ENCODE peak calls at places on chromosome X, in nine cellular contexts. One of them, this sample, is unnamed.

GRCh38 chrX:134933911-134934310 is 56.9 kb upstream of the SMIM10 start:
- DNase-seq in body of pancreas: no peak
- DNase-seq in spleen: no peak
- DNase-seq in stomach: no peak
- DNase-seq in HepG2: no peak
- DNase-seq in transverse colon: no peak
- DNase-seq in heart left ventricle: peak
- DNase-seq in H1: no peak
- DNase-seq in uterus: no peak
- DNase-seq in this sample: no peak

GRCh38 chrX:31546130-31546529 is 474.3 kb upstream of the FTHL17 start:
- DNase-seq in body of pancreas: peak
- DNase-seq in spleen: no peak
- DNase-seq in stomach: no peak
- DNase-seq in HepG2: no peak
- DNase-seq in transverse colon: no peak
- DNase-seq in heart left ventricle: no peak
- DNase-seq in H1: no peak
- DNase-seq in uterus: no peak
- DNase-seq in this sample: no peak

GRCh38 chrX:150052226-150052625 is 113.9 kb upstream of the EOLA2 start:
- DNase-seq in body of pancreas: no peak
- DNase-seq in spleen: no peak
- DNase-seq in stomach: no peak
- DNase-seq in HepG2: no peak
- DNase-seq in transverse colon: no peak
- DNase-seq in heart left ventricle: no peak
- DNase-seq in H1: no peak
- DNase-seq in uterus: no peak
- DNase-seq in this sample: no peak

GRCh38 chrX:107549504-107549903 is 78.8 kb upstream of the PRPS1 start:
- DNase-seq in body of pancreas: no peak
- DNase-seq in spleen: no peak
- DNase-seq in stomach: no peak
- DNase-seq in HepG2: no peak
- DNase-seq in transverse colon: no peak
- DNase-seq in heart left ventricle: no peak
- DNase-seq in H1: no peak
- DNase-seq in uterus: no peak
- DNase-seq in this sample: no peak

GRCh38 chrX:69120476-69120875 is 44.8 kb downstream of the PJA1 start:
- DNase-seq in body of pancreas: no peak
- DNase-seq in spleen: no peak
- DNase-seq in stomach: no peak
- DNase-seq in HepG2: no peak
- DNase-seq in transverse colon: no peak
- DNase-seq in heart left ventricle: no peak
- DNase-seq in H1: no peak
- DNase-seq in uterus: no peak
- DNase-seq in this sample: no peak

GRCh38 chrX:50920132-50920531 is 9.6 kb downstream of the BMP15 start:
- DNase-seq in body of pancreas: no peak
- DNase-seq in spleen: no peak
- DNase-seq in stomach: no peak
- DNase-seq in HepG2: peak
- DNase-seq in transverse colon: no peak
- DNase-seq in heart left ventricle: no peak
- DNase-seq in H1: no peak
- DNase-seq in uterus: no peak
- DNase-seq in this sample: no peak

GRCh38 chrX:11040976-11041375 is 70.2 kb upstream of the HCCS start:
- DNase-seq in body of pancreas: no peak
- DNase-seq in spleen: no peak
- DNase-seq in stomach: no peak
- DNase-seq in HepG2: no peak
- DNase-seq in transverse colon: no peak
- DNase-seq in heart left ventricle: no peak
- DNase-seq in H1: no peak
- DNase-seq in uterus: no peak
- DNase-seq in this sample: no peak

GRCh38 chrX:7204619-7205018 is 56.7 kb upstream of the PUDP start:
- DNase-seq in body of pancreas: no peak
- DNase-seq in spleen: no peak
- DNase-seq in stomach: no peak
- DNase-seq in HepG2: no peak
- DNase-seq in transverse colon: no peak
- DNase-seq in heart left ventricle: no peak
- DNase-seq in H1: no peak
- DNase-seq in uterus: no peak
- DNase-seq in this sample: no peak

GRCh38 chrX:48737940-48738339 is 23.6 kb upstream of the GLOD5 start:
- DNase-seq in body of pancreas: no peak
- DNase-seq in spleen: no peak
- DNase-seq in stomach: no peak
- DNase-seq in HepG2: no peak
- DNase-seq in transverse colon: no peak
- DNase-seq in heart left ventricle: no peak
- DNase-seq in H1: no peak
- DNase-seq in uterus: no peak
- DNase-seq in this sample: no peak

GRCh38 chrX:48741834-48742233 is 19.7 kb upstream of the GLOD5 start:
- DNase-seq in body of pancreas: no peak
- DNase-seq in spleen: no peak
- DNase-seq in stomach: no peak
- DNase-seq in HepG2: no peak
- DNase-seq in transverse colon: no peak
- DNase-seq in heart left ventricle: no peak
- DNase-seq in H1: no peak
- DNase-seq in uterus: no peak
- DNase-seq in this sample: no peak

GRCh38 chrX:48736878-48737212 is 24.7 kb upstream of the GLOD5 start:
- DNase-seq in body of pancreas: no peak
- DNase-seq in spleen: no peak
- DNase-seq in stomach: no peak
- DNase-seq in HepG2: no peak
- DNase-seq in transverse colon: no peak
- DNase-seq in heart left ventricle: no peak
- DNase-seq in H1: no peak
- DNase-seq in uterus: no peak
- DNase-seq in this sample: no peak

GRCh38 chrX:48736303-48736702 is 25.2 kb upstream of the GLOD5 start:
- DNase-seq in body of pancreas: no peak
- DNase-seq in spleen: no peak
- DNase-seq in stomach: no peak
- DNase-seq in HepG2: no peak
- DNase-seq in transverse colon: no peak
- DNase-seq in heart left ventricle: no peak
- DNase-seq in H1: no peak
- DNase-seq in uterus: no peak
- DNase-seq in this sample: no peak

DNA sequence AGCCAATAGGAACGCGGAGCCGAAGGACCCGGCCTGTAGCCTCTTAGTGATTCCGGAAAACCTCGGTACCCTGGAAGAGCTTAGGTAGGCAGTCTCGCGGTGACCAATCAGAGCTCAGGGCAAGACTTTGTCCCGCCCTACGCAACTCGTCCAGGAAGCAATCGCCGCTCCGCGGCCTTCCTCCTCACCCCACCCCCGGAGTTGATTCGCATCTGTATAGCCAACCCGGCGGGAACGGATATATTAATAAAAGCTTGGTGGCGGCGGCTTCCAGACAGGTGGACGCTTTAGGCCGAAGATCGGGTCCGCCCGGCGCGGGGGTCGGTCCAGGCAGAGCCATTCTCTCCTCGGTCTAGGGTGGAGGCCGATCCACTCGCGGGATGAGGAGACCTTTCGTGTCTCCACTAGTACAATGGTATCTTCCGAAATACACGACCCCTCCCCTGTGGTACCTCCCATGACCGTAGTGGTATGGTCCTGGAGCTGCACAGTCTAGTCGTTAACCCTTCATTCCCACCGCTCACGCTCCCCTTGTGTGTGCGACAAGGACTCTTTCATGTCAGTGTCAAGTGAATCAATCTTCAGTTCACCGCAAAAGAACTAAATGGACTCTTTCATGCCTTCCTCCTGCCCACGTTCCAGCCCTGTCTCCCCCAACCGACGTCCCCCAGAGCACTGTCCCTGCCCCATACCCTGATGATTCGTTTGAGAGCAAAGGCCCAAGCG is 24.2 kb upstream of the GLOD5 start:
- DNase-seq in body of pancreas: peak
- DNase-seq in spleen: peak
- DNase-seq in stomach: peak
- DNase-seq in HepG2: peak
- DNase-seq in transverse colon: peak
- DNase-seq in heart left ventricle: peak
- DNase-seq in H1: peak
- DNase-seq in uterus: peak
- DNase-seq in this sample: peak
- TF ChIP-seq POLR2A in body of pancreas: peak
- TF ChIP-seq POLR2A in spleen: peak
- TF ChIP-seq POLR2A in stomach: no peak
- TF ChIP-seq POLR2A in HepG2: peak
- TF ChIP-seq POLR2A in transverse colon: peak
- TF ChIP-seq POLR2A in heart left ventricle: no peak
- TF ChIP-seq POLR2A in H1: peak
- TF ChIP-seq POLR2A in uterus: peak
- TF ChIP-seq POLR2A in this sample: peak

DNA sequence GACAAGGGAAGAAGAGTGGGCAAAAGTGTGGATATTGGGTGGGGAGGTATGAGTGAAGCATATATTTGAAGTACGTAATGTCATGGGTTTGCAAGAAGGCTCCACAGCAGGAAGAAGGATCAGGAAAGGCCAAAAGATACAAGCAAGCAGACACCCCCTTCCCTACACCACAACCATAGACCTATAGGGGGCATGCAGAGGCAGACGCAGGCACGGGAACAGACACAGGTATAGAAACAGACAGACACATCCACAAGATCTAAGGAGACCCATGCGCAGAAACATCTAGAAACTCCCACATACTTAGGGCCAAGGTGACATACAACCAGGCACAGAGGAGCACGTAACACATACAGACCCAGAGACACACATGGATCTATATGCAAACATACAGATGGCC is 14.3 kb downstream of the FGD1 start:
- DNase-seq in body of pancreas: no peak
- DNase-seq in spleen: no peak
- DNase-seq in stomach: no peak
- DNase-seq in HepG2: no peak
- DNase-seq in transverse colon: no peak
- DNase-seq in heart left ventricle: no peak
- DNase-seq in H1: no peak
- DNase-seq in uterus: no peak
- DNase-seq in this sample: no peak
- TF ChIP-seq POLR2A in body of pancreas: no peak
- TF ChIP-seq POLR2A in spleen: no peak
- TF ChIP-seq POLR2A in stomach: no peak
- TF ChIP-seq POLR2A in HepG2: no peak
- TF ChIP-seq POLR2A in transverse colon: no peak
- TF ChIP-seq POLR2A in heart left ventricle: no peak
- TF ChIP-seq POLR2A in H1: no peak
- TF ChIP-seq POLR2A in uterus: no peak
- TF ChIP-seq POLR2A in this sample: no peak

DNA sequence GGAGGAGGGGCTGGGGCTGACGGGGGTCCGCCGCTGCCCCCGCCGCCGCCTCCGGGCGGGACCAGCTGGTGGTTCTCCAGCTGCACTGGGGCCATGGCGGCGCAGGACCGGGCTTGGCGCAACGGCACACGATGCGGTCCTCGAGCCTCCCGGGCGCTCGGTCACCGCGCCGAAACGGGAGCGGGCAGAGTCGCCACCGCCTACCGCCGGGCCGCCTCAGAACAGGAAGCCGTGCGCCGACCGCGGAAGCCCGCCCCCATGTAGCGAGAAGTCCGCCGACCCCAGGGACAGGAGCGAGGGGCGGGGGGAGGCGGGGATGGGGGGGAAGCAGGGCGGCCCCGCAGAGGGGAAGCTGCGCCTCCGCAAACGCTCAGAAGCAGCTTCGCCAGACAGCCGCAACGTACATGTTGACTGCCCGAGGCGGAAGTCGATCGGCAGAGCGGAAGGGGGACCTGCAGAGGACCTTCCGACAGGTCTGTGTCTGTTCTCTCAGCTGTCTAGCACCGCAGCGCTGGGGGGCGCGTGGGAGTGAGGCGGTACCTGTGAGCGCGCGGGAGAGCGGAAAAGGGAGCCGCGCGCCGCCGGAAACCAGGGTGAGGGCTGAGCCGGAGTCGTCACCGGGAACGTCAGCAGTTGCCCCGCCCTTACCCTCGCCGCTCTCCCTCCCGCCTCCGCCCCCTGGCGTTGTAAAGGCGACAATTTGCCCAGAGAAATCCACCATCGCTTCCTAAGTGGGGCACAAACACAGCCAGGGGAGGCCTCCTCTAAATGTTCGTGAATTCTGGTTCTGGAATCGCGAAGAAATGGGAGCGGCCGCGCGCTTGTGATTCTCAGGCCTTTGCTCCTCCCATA is at the start of gene MED14:
- DNase-seq in body of pancreas: peak
- DNase-seq in spleen: peak
- DNase-seq in stomach: peak
- DNase-seq in HepG2: peak
- DNase-seq in transverse colon: peak
- DNase-seq in heart left ventricle: peak
- DNase-seq in H1: peak
- DNase-seq in uterus: peak
- DNase-seq in this sample: peak
- TF ChIP-seq POLR2A in body of pancreas: peak
- TF ChIP-seq POLR2A in spleen: no peak
- TF ChIP-seq POLR2A in stomach: no peak
- TF ChIP-seq POLR2A in HepG2: peak
- TF ChIP-seq POLR2A in transverse colon: peak
- TF ChIP-seq POLR2A in heart left ventricle: no peak
- TF ChIP-seq POLR2A in H1: no peak
- TF ChIP-seq POLR2A in uterus: peak
- TF ChIP-seq POLR2A in this sample: peak

GRCh38 chrX:130121505-130121800 is 11.2 kb upstream of the ELF4 start:
- DNase-seq in body of pancreas: no peak
- DNase-seq in spleen: no peak
- DNase-seq in stomach: no peak
- DNase-seq in HepG2: no peak
- DNase-seq in transverse colon: no peak
- DNase-seq in heart left ventricle: no peak
- DNase-seq in H1: no peak
- DNase-seq in uterus: no peak
- DNase-seq in this sample: no peak

GRCh38 chrX:130118396-130118795 is 8.1 kb upstream of the ELF4 start:
- DNase-seq in body of pancreas: no peak
- DNase-seq in spleen: no peak
- DNase-seq in stomach: no peak
- DNase-seq in HepG2: no peak
- DNase-seq in transverse colon: no peak
- DNase-seq in heart left ventricle: no peak
- DNase-seq in H1: no peak
- DNase-seq in uterus: peak
- DNase-seq in this sample: no peak

GRCh38 chrX:130120321-130120731 is 10.0 kb upstream of the ELF4 start:
- DNase-seq in body of pancreas: no peak
- DNase-seq in spleen: no peak
- DNase-seq in stomach: no peak
- DNase-seq in HepG2: no peak
- DNase-seq in transverse colon: no peak
- DNase-seq in heart left ventricle: peak
- DNase-seq in H1: no peak
- DNase-seq in uterus: no peak
- DNase-seq in this sample: no peak

GRCh38 chrX:130118941-130119640 is 8.8 kb upstream of the ELF4 start:
- DNase-seq in body of pancreas: no peak
- DNase-seq in spleen: no peak
- DNase-seq in stomach: no peak
- DNase-seq in HepG2: no peak
- DNase-seq in transverse colon: no peak
- DNase-seq in heart left ventricle: no peak
- DNase-seq in H1: no peak
- DNase-seq in uterus: no peak
- DNase-seq in this sample: no peak

DNA sequence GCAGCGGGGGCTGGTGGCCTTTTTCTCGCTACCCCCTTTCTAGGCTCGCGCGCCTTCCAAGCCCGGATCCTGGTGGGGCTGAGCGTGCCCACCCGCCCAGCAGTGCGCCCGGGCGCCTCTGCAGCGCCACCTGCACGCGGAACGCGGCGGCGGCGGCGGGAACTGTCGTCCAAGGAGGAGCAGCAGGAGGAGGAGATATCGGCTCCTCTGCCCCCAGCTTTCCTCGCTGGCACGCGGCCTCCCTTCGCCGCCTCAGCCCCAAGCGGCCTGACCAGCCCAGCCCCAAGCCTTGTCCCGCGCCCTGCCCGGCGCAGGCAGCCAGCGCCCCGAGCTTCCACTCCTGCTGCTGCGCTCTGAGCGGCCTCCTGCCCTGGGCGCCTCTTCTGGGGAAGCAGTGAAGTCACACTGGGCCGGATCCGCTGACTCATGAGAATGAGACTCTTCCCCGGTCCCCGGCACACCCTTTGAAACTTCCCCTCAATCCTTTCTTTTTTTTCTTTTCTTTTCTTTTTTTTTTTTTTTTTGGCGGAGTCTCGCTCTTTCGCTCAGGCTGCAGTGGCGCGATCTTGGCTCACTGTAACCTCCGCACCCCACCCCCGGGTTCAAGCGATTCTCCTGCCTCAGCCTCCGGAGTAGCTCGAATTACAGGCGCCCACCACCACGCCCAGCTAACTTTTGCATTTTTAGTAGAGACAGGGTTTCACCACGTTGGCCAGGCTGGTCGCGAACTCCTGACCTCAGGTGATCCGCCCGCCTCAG is 10.6 kb upstream of the ELF4 start:
- DNase-seq in body of pancreas: peak
- DNase-seq in spleen: peak
- DNase-seq in stomach: peak
- DNase-seq in HepG2: peak
- DNase-seq in transverse colon: peak
- DNase-seq in heart left ventricle: peak
- DNase-seq in H1: peak
- DNase-seq in uterus: peak
- DNase-seq in this sample: no peak
- TF ChIP-seq POLR2A in body of pancreas: no peak
- TF ChIP-seq POLR2A in spleen: no peak
- TF ChIP-seq POLR2A in stomach: no peak
- TF ChIP-seq POLR2A in HepG2: no peak
- TF ChIP-seq POLR2A in transverse colon: no peak
- TF ChIP-seq POLR2A in heart left ventricle: no peak
- TF ChIP-seq POLR2A in H1: no peak
- TF ChIP-seq POLR2A in uterus: peak
- TF ChIP-seq POLR2A in this sample: no peak